ENCODE peak calls at places on chromosomes 3 and 15, in four cellular contexts. A is HepG2, K is endothelial cell of umbilical vein, P is A549. V is an unnamed sample.

GRCh38 chr3:169781209-169781855 is 8.1 kb downstream of the MYNN start:
- DNase-seq in A (no peak), K (no peak), P (no peak), V (no peak)

GRCh38 chr3:131356006-131356405 is 25.6 kb upstream of the NUDT16 start:
- DNase-seq in A (no peak), K (no peak), P (no peak), V (no peak)

GRCh38 chr15:66803182-66803729 is 101.2 kb downstream of the SMAD6 start:
- DNase-seq in A (peak; percentile 84), K (peak; percentile 98), P (peak; percentile 95), V (no peak)

GRCh38 chr15:33068531-33068990 is 126.0 kb downstream of the FMN1 start:
- DNase-seq in A (peak; percentile 6), K (no peak), P (peak; percentile 81), V (no peak)

GRCh38 chr3:35635407-35635806 is 3.9 kb upstream of the ARPP21 start:
- DNase-seq in A (no peak), K (no peak), P (no peak), V (no peak)

GRCh38 chr15:101542306-101543025 is 53.0 kb upstream of the PCSK6 start:
- DNase-seq in A (no peak), K (no peak), P (no peak), V (no peak)

GRCh38 chr3:132231633-132232032 is 85.6 kb upstream of the ACP3 start:
- DNase-seq in A (no peak), K (peak; percentile 9), P (peak; percentile 33), V (peak; percentile 55)

GRCh38 chr3:195467641-195468390 is 25.0 kb upstream of the ACAP2 start:
- DNase-seq in A (no peak), K (no peak), P (no peak), V (no peak)

GRCh38 chr15:22811640-22812039 is 25.2 kb downstream of the NIPA1 start:
- DNase-seq in A (peak; percentile 39), K (no peak), P (peak; percentile 79), V (peak; percentile 48)
- TF ChIP-seq CTCF in A (peak; percentile 69), K (peak; percentile 8), P (peak; percentile 31), V (peak; percentile 54)

DNA sequence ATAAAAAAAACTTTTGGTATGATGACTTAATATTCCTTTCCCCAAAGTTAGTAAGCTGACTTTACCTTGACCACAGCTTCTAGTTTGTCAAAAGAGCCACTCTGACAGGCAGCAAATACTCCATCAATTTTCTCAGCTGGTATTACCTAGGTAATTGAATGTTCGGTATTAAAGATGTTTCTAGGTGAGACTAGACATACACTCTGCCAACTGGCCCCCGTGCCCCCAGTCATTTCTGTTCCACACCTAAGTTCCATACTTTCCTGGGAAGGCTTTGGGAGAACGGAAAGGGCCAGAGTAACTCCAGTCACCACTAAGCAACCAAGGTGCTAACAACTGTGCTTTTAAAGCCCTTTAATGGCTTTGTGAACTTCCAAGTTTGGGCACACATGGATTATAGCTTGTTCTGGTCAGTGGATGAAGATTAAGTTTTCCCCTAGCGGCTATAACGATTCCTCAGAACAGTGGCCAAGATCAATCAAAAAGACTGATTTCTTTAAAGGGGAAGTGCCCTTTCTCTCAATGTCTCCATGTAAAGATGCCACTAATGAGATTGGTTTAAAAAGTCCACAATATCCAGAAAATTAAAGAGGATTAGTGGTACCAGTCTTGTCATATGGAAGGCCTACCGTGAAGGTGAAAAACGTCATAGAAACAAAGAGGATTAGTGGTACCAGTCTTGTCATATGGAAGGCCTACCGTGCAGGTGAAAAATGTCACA is 7.0 kb downstream of the EIF4A2 start:
- DNase-seq in A (peak; percentile 26), K (peak; percentile 50), P (peak; percentile 63), V (peak; percentile 64)
- TF ChIP-seq MYC in A (no peak), K (no peak), P (no peak), V (no peak)

DNA sequence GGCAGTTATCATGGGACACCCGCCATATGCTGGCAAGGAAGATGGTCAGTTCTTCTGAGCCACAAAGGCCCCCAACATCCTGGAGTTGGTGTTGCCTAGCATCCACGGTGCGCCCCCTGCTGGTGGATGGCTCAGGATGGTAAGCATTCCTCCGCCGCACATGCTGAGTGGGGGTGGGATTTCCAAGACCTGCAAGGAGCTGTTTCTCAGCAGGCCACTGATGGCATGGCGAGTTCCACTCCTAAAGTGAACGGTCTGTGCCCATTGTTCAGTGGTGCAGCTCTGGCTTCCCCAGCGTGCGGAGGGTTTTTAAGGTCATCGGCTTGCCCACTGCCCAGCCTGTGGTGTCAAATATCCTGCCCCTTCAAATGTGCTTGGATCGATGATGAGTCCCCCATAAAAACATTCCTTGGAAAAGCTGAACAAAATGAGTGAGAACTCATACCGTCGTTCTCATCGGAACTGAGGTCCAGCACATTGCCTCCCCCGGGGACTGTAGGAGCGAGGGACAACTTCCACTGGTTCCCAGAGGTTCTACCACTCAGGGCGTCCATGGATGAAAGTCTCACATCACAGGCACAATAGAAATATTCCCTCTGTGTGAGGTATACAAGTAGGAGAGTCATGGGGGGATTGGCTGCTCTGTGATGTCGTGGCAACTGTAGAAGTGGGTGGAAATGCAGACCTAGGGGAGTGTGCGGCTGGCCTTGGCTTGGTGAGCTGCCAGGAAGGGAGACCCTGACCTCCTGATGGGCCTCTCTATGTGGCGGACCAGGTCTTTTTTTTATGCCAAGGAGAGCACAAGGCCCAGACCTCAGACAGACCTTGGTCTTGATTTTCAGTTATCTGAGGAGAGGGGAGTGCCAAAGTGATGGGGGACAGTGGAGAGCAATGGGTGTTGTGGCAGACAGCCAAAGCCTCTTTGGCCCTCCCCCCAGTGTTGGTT is 102.0 kb downstream of the SNRPN start:
- DNase-seq in A (no peak), K (no peak), P (peak; percentile 10), V (peak; percentile 2)
- TF ChIP-seq CTCF in A (no peak), K (no peak), P (no peak), V (peak; percentile 25)

GRCh38 chr3:18739098-18739431 is 313.9 kb upstream of the SATB1 start:
- DNase-seq in A (no peak), K (no peak), P (no peak), V (peak; percentile 48)
- TF ChIP-seq MYC in A (no peak), K (no peak), P (no peak), V (no peak)

GRCh38 chr3:22937536-22937935 is 265.6 kb upstream of the UBE2E2 start:
- DNase-seq in A (no peak), K (no peak), P (no peak), V (no peak)

GRCh38 chr3:22940285-22940684 is 262.8 kb upstream of the UBE2E2 start:
- DNase-seq in A (no peak), K (no peak), P (no peak), V (no peak)

GRCh38 chr3:22934973-22935372 is 268.2 kb upstream of the UBE2E2 start:
- DNase-seq in A (no peak), K (no peak), P (no peak), V (no peak)

GRCh38 chr3:22939349-22939748 is 263.8 kb upstream of the UBE2E2 start:
- DNase-seq in A (no peak), K (no peak), P (no peak), V (no peak)

GRCh38 chr3:22938739-22939138 is 264.4 kb upstream of the UBE2E2 start:
- DNase-seq in A (no peak), K (no peak), P (no peak), V (no peak)
- TF ChIP-seq CTCF in A (no peak), K (no peak), P (no peak), V (no peak)

DNA sequence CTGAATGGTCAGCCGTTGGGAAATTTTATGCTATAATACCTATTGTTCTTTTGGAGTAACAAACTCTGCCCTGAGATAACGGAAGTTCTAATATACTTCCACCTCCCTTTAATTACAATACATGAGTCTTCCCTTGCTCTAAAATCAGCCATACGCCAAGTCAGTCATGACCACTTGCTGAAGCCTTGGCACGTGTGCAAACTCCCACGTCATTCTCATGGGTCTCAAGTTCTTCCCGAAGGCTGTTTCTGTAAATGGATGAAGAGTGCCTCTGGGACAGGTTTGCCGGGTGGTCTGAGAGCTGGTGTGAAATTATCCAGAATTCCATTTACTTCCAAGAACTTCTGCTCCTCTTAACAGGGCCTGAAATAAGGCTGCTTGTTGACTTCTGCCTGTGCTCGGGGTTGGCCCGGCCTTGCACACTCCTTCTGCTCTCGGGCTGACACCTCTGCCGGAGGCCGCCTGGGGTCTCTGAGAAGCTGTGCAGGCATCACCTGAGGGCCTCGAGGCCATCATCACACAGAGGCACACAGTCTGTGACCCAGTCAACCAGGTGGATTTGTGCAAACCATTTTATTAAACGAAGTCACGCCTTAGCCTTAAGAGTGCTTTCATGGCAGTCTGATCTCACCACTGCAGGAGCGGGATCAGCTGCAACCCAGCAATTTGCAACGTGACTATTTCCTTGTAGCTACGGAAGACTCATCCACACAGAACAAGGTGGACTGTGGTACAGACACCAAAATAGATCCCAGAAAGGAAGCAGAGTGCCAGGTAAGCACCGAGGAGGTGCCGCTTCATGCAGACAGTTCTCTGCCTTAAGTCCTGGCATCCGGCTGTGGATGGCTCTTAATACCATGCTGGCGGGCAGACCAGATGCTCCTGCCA is 120.1 kb downstream of the ADAMTS17 start:
- DNase-seq in A (no peak), K (no peak), P (no peak), V (no peak)
- TF ChIP-seq MYC in A (no peak), K (no peak), P (no peak), V (no peak)

GRCh38 chr3:57582470-57583168 is 14.5 kb downstream of the ARF4 start:
- DNase-seq in A (no peak), K (no peak), P (peak; percentile 28), V (peak; percentile 58)
- TF ChIP-seq CTCF in A (peak; percentile 26), K (no peak), P (no peak), V (peak; percentile 37)

DNA sequence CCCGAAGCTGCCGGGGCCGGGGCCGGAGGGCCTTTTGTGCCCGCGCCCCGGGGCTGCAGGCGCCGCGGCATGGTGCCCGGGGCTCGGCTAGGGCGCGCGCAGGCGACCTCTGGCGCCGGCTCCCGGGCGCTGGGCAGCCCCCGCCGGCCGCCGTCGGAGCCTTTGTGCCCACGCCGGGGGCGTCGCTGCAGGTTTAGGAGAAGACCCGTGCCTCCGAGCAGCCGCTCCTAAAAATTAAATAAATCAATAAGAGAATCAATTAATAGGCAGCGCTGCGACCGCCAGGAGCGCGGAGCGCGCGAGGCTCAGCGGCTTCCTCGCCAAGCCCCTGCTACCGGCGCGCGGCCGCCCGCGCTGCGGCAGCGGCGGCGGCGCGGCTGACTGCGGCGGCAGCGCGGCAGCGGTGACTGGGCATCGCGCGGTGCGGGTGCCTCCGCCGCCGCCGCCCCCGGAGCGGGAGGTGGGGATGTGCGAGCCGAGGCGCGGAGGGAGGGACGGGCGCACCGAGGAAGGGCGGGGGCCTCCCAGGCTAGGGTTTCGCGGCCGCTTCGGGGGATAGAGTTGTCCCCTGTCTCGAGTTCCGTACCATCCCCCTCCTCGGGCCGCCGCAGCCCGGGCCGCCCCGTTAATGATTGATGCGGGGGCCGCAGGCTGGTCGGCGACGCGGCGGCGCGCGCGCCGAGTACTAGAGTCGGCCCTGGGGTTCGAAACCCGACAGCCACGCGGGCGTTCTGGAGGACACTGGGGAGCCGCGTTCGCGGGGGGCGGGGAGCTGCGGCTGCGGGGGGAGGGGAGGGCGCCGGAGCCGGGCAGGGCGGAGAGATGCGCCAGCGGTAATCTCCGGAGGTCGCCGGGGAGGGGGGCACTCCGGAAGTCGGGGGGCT is at the start of gene PAQR9:
- DNase-seq in A (peak; percentile 47), K (no peak), P (peak; percentile 44), V (peak; percentile 53)
- TF ChIP-seq MYC in A (peak; percentile 81), K (no peak), P (no peak), V (no peak)

GRCh38 chr3:55766753-55767152 is 279.6 kb upstream of the WNT5A start:
- DNase-seq in A (no peak), K (no peak), P (no peak), V (no peak)
- TF ChIP-seq CTCF in A (no peak), K (no peak), P (no peak), V (no peak)

GRCh38 chr3:186257866-186258265 is 104.2 kb downstream of the DGKG start:
- DNase-seq in A (no peak), K (no peak), P (no peak), V (peak; percentile 25)
- TF ChIP-seq MYC in A (no peak), K (no peak), P (no peak), V (no peak)

V was measured in NB4.